ENCODE peak calls at places on chromosomes 12 and 14, in eight cellular contexts. One of them, this sample, is unnamed.

GRCh38 chr12:113766133-113766879 is 199.8 kb downstream of the RBM19 start:
- DNase-seq in GM12865: no peak
- DNase-seq in astrocyte of the cerebellum: no peak
- DNase-seq in endodermal cell: peak
- DNase-seq in OCI-LY7: no peak
- DNase-seq in A673: peak
- DNase-seq in A549: peak
- DNase-seq in epithelial cell of esophagus: no peak
- DNase-seq in this sample: no peak

GRCh38 chr12:4584281-4584680 is 22.3 kb downstream of the DYRK4 start:
- DNase-seq in A673: no peak
- DNase-seq in astrocyte of the cerebellum: no peak
- DNase-seq in A549: no peak
- DNase-seq in OCI-LY7: peak
- DNase-seq in GM12865: no peak
- DNase-seq in endodermal cell: no peak
- DNase-seq in epithelial cell of esophagus: no peak
- DNase-seq in this sample: no peak

GRCh38 chr14:37973031-37973908 is 234.4 kb upstream of the SSTR1 start:
- DNase-seq in astrocyte of the cerebellum: no peak
- DNase-seq in epithelial cell of esophagus: no peak
- DNase-seq in A673: no peak
- DNase-seq in endodermal cell: no peak
- DNase-seq in OCI-LY7: no peak
- DNase-seq in A549: no peak
- DNase-seq in GM12865: no peak
- DNase-seq in this sample: no peak

GRCh38 chr12:120849765-120850164 is 54.4 kb downstream of the SPPL3 start:
- DNase-seq in OCI-LY7: no peak
- DNase-seq in endodermal cell: no peak
- DNase-seq in astrocyte of the cerebellum: no peak
- DNase-seq in A549: peak
- DNase-seq in GM12865: peak
- DNase-seq in A673: no peak
- DNase-seq in epithelial cell of esophagus: peak
- DNase-seq in this sample: peak

GRCh38 chr12:820336-820735 is 68.0 kb downstream of the WNK1 start:
- DNase-seq in A673: no peak
- DNase-seq in endodermal cell: no peak
- DNase-seq in OCI-LY7: no peak
- DNase-seq in A549: no peak
- DNase-seq in GM12865: no peak
- DNase-seq in epithelial cell of esophagus: no peak
- DNase-seq in astrocyte of the cerebellum: no peak
- DNase-seq in this sample: no peak

GRCh38 chr14:90530523-90530922 is 133.7 kb downstream of the CALM1 start:
- DNase-seq in A549: no peak
- DNase-seq in epithelial cell of esophagus: no peak
- DNase-seq in A673: no peak
- DNase-seq in GM12865: no peak
- DNase-seq in OCI-LY7: no peak
- DNase-seq in endodermal cell: no peak
- DNase-seq in astrocyte of the cerebellum: no peak
- DNase-seq in this sample: no peak

GRCh38 chr12:93982847-93983315 is 165.5 kb upstream of the PLXNC1 start:
- DNase-seq in OCI-LY7: no peak
- DNase-seq in A549: peak
- DNase-seq in epithelial cell of esophagus: peak
- DNase-seq in endodermal cell: peak
- DNase-seq in GM12865: no peak
- DNase-seq in A673: no peak
- DNase-seq in astrocyte of the cerebellum: peak
- DNase-seq in this sample: peak

GRCh38 chr14:101475468-101476257 is 85.6 kb upstream of the DIO3 start:
- DNase-seq in epithelial cell of esophagus: peak
- DNase-seq in GM12865: no peak
- DNase-seq in OCI-LY7: no peak
- DNase-seq in endodermal cell: peak
- DNase-seq in A673: no peak
- DNase-seq in A549: peak
- DNase-seq in astrocyte of the cerebellum: peak
- DNase-seq in this sample: peak

GRCh38 chr12:64180951-64181350 is 41.1 kb downstream of the KICS2 start:
- DNase-seq in epithelial cell of esophagus: peak
- DNase-seq in A549: peak
- DNase-seq in astrocyte of the cerebellum: no peak
- DNase-seq in endodermal cell: no peak
- DNase-seq in GM12865: no peak
- DNase-seq in OCI-LY7: no peak
- DNase-seq in A673: peak
- DNase-seq in this sample: peak

GRCh38 chr14:72686101-72686500 is 207.8 kb downstream of the DPF3 start:
- DNase-seq in OCI-LY7: no peak
- DNase-seq in A549: no peak
- DNase-seq in epithelial cell of esophagus: no peak
- DNase-seq in astrocyte of the cerebellum: no peak
- DNase-seq in A673: peak
- DNase-seq in GM12865: no peak
- DNase-seq in endodermal cell: no peak
- DNase-seq in this sample: no peak

GRCh38 chr12:127388985-127389384 is 878.0 kb upstream of the TMEM132C start:
- DNase-seq in GM12865: no peak
- DNase-seq in endodermal cell: no peak
- DNase-seq in OCI-LY7: no peak
- DNase-seq in A549: no peak
- DNase-seq in epithelial cell of esophagus: peak
- DNase-seq in astrocyte of the cerebellum: no peak
- DNase-seq in A673: no peak
- DNase-seq in this sample: no peak

GRCh38 chr12:46964496-46965098 is 114.8 kb upstream of the PCED1B start:
- DNase-seq in astrocyte of the cerebellum: peak
- DNase-seq in endodermal cell: peak
- DNase-seq in A549: peak
- DNase-seq in epithelial cell of esophagus: peak
- DNase-seq in OCI-LY7: no peak
- DNase-seq in GM12865: no peak
- DNase-seq in A673: no peak
- DNase-seq in this sample: peak

GRCh38 chr14:90827919-90828610 is 11.8 kb upstream of the TTC7B start:
- DNase-seq in astrocyte of the cerebellum: peak
- DNase-seq in GM12865: peak
- DNase-seq in epithelial cell of esophagus: peak
- DNase-seq in endodermal cell: peak
- DNase-seq in A673: peak
- DNase-seq in A549: peak
- DNase-seq in OCI-LY7: no peak
- DNase-seq in this sample: peak

GRCh38 chr14:101788016-101788695 is 26.6 kb downstream of the PPP2R5C start:
- DNase-seq in endodermal cell: no peak
- DNase-seq in GM12865: no peak
- DNase-seq in OCI-LY7: peak
- DNase-seq in A549: no peak
- DNase-seq in epithelial cell of esophagus: no peak
- DNase-seq in A673: no peak
- DNase-seq in astrocyte of the cerebellum: no peak
- DNase-seq in this sample: no peak

GRCh38 chr12:47736877-47737676 is 11.8 kb upstream of the ENDOU start:
- DNase-seq in OCI-LY7: no peak
- DNase-seq in A549: no peak
- DNase-seq in GM12865: no peak
- DNase-seq in endodermal cell: no peak
- DNase-seq in astrocyte of the cerebellum: no peak
- DNase-seq in A673: no peak
- DNase-seq in epithelial cell of esophagus: no peak
- DNase-seq in this sample: peak

GRCh38 chr12:966715-967114 is 17.2 kb upstream of the RAD52 start:
- DNase-seq in A549: no peak
- DNase-seq in A673: no peak
- DNase-seq in OCI-LY7: no peak
- DNase-seq in astrocyte of the cerebellum: no peak
- DNase-seq in GM12865: no peak
- DNase-seq in epithelial cell of esophagus: no peak
- DNase-seq in endodermal cell: no peak
- DNase-seq in this sample: no peak

GRCh38 chr12:93968518-93968917 is 179.9 kb upstream of the PLXNC1 start:
- DNase-seq in endodermal cell: no peak
- DNase-seq in OCI-LY7: no peak
- DNase-seq in epithelial cell of esophagus: no peak
- DNase-seq in A549: no peak
- DNase-seq in GM12865: no peak
- DNase-seq in A673: no peak
- DNase-seq in astrocyte of the cerebellum: no peak
- DNase-seq in this sample: no peak

GRCh38 chr14:105069887-105070759 is 4.9 kb upstream of the GPR132 start:
- DNase-seq in A673: no peak
- DNase-seq in astrocyte of the cerebellum: no peak
- DNase-seq in epithelial cell of esophagus: no peak
- DNase-seq in A549: no peak
- DNase-seq in GM12865: peak
- DNase-seq in OCI-LY7: no peak
- DNase-seq in endodermal cell: peak
- DNase-seq in this sample: no peak

GRCh38 chr14:28584951-28585350 is 181.6 kb upstream of the FOXG1 start:
- DNase-seq in A673: no peak
- DNase-seq in astrocyte of the cerebellum: no peak
- DNase-seq in A549: no peak
- DNase-seq in GM12865: no peak
- DNase-seq in epithelial cell of esophagus: peak
- DNase-seq in endodermal cell: no peak
- DNase-seq in OCI-LY7: no peak
- DNase-seq in this sample: no peak

GRCh38 chr12:93086288-93086727 is 157.2 kb upstream of the EEA1 start:
- DNase-seq in epithelial cell of esophagus: no peak
- DNase-seq in A549: no peak
- DNase-seq in astrocyte of the cerebellum: no peak
- DNase-seq in endodermal cell: no peak
- DNase-seq in OCI-LY7: no peak
- DNase-seq in A673: no peak
- DNase-seq in GM12865: no peak
- DNase-seq in this sample: no peak

GRCh38 chr14:104051092-104051813 is 34.2 kb upstream of the ASPG start:
- DNase-seq in endodermal cell: no peak
- DNase-seq in A673: no peak
- DNase-seq in epithelial cell of esophagus: no peak
- DNase-seq in A549: no peak
- DNase-seq in OCI-LY7: no peak
- DNase-seq in astrocyte of the cerebellum: no peak
- DNase-seq in GM12865: no peak
- DNase-seq in this sample: no peak

GRCh38 chr14:30883508-30884294 is 9.3 kb downstream of the COCH start:
- DNase-seq in OCI-LY7: no peak
- DNase-seq in astrocyte of the cerebellum: no peak
- DNase-seq in A673: no peak
- DNase-seq in A549: no peak
- DNase-seq in GM12865: no peak
- DNase-seq in endodermal cell: no peak
- DNase-seq in epithelial cell of esophagus: no peak
- DNase-seq in this sample: no peak

GRCh38 chr12:101691697-101692096 is 5.7 kb upstream of the CHPT1 start:
- DNase-seq in OCI-LY7: no peak
- DNase-seq in A673: no peak
- DNase-seq in GM12865: no peak
- DNase-seq in astrocyte of the cerebellum: no peak
- DNase-seq in endodermal cell: no peak
- DNase-seq in epithelial cell of esophagus: no peak
- DNase-seq in A549: no peak
- DNase-seq in this sample: no peak

DNA sequence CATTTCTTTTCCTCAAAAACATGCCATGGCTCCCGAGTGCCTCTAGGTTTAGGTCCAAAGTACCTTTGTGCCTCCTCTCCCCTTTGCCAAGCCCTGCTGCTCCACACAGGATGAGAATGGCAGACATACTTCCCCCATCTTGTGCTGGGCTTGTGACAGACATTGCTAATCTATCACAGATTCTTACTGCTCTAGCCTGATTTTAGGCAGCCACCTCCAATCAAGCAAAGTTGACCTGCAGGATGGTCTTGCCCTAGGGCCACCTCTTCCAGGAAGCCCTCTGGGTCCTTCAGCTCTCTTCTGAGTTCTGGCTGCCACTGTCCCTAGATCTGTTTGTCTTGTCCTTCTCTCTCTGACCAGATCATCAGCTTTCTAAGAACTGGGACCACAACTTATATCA is 20.5 kb downstream of the FOXN4 start:
- DNase-seq in OCI-LY7: peak
- DNase-seq in epithelial cell of esophagus: no peak
- DNase-seq in A549: peak
- DNase-seq in endodermal cell: no peak
- DNase-seq in A673: no peak
- DNase-seq in astrocyte of the cerebellum: no peak
- DNase-seq in GM12865: peak
- DNase-seq in this sample: no peak
- TF ChIP-seq CTCF in OCI-LY7: no peak
- TF ChIP-seq CTCF in epithelial cell of esophagus: no peak
- TF ChIP-seq CTCF in A549: no peak
- TF ChIP-seq CTCF in endodermal cell: no peak
- TF ChIP-seq CTCF in A673: no peak
- TF ChIP-seq CTCF in astrocyte of the cerebellum: no peak
- TF ChIP-seq CTCF in GM12865: no peak
- TF ChIP-seq CTCF in this sample: no peak

DNA sequence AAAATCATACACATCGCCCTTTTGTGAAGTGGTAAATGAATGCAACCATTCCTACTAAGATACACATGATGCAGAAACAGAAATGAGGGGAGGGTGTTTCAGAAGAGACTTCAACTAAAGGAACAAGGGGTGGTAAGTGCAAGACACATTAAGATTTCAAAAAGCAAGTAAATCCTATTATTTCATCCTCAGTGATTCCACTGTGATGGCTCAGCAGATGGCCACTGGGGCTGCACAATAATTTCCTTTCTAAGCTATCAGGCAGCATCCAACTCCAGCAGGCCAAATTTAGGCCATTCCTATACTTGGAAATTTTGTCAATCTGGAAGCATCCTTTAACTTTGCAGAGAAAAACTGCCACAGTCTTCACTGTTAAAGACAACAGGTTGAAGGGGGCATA is 272.4 kb downstream of the NELL2 start:
- DNase-seq in A673: peak
- DNase-seq in epithelial cell of esophagus: no peak
- DNase-seq in OCI-LY7: no peak
- DNase-seq in GM12865: no peak
- DNase-seq in A549: no peak
- DNase-seq in endodermal cell: no peak
- DNase-seq in astrocyte of the cerebellum: no peak
- DNase-seq in this sample: no peak
- H3K4me3 ChIP-seq in A673: no peak
- H3K4me3 ChIP-seq in epithelial cell of esophagus: no peak
- H3K4me3 ChIP-seq in OCI-LY7: no peak
- H3K4me3 ChIP-seq in GM12865: no peak
- H3K4me3 ChIP-seq in A549: no peak
- H3K4me3 ChIP-seq in endodermal cell: no peak
- H3K4me3 ChIP-seq in astrocyte of the cerebellum: no peak
- H3K4me3 ChIP-seq in this sample: no peak

GRCh38 chr14:64707661-64708060 is 3.4 kb downstream of the PLEKHG3 start:
- DNase-seq in endodermal cell: peak
- DNase-seq in A549: peak
- DNase-seq in epithelial cell of esophagus: peak
- DNase-seq in astrocyte of the cerebellum: peak
- DNase-seq in OCI-LY7: no peak
- DNase-seq in GM12865: no peak
- DNase-seq in A673: no peak
- DNase-seq in this sample: peak
- TF ChIP-seq CTCF in endodermal cell: no peak
- TF ChIP-seq CTCF in A549: no peak
- TF ChIP-seq CTCF in epithelial cell of esophagus: no peak
- TF ChIP-seq CTCF in astrocyte of the cerebellum: no peak
- TF ChIP-seq CTCF in OCI-LY7: no peak
- TF ChIP-seq CTCF in GM12865: no peak
- TF ChIP-seq CTCF in A673: no peak
- TF ChIP-seq CTCF in this sample: no peak

GRCh38 chr12:27967551-27968054 is 4.9 kb downstream of the PTHLH start:
- DNase-seq in endodermal cell: no peak
- DNase-seq in OCI-LY7: no peak
- DNase-seq in A549: no peak
- DNase-seq in epithelial cell of esophagus: peak
- DNase-seq in GM12865: no peak
- DNase-seq in astrocyte of the cerebellum: no peak
- DNase-seq in A673: no peak
- DNase-seq in this sample: no peak
- H3K4me3 ChIP-seq in endodermal cell: no peak
- H3K4me3 ChIP-seq in OCI-LY7: no peak
- H3K4me3 ChIP-seq in A549: peak
- H3K4me3 ChIP-seq in epithelial cell of esophagus: peak
- H3K4me3 ChIP-seq in GM12865: no peak
- H3K4me3 ChIP-seq in astrocyte of the cerebellum: no peak
- H3K4me3 ChIP-seq in A673: no peak
- H3K4me3 ChIP-seq in this sample: no peak

This sample was measured in fibroblast of the aortic adventitia.